ENCODE peak calls at places on chromosomes 12 and 14, in five cellular contexts. E is hepatic stellate cell; O is NB4; Z is heart right ventricle; X is activated naive CD4-positive, alpha-beta T cell. H is an unnamed sample.

GRCh38 chr12:19199322-19199721 is 69.8 kb downstream of the PLEKHA5 start:
- DNase-seq in Z (no peak), E (no peak), O (no peak), X (no peak), H (no peak)

GRCh38 chr12:5830121-5830520 is 114.9 kb downstream of the ANO2 start:
- DNase-seq in X (no peak), Z (no peak), O (peak; percentile 22), E (no peak), H (no peak)

GRCh38 chr12:26939953-26940352 is 1.7 kb downstream of the FGFR1OP2 start:
- DNase-seq in E (no peak), X (no peak), O (peak; percentile 51), Z (no peak), H (no peak)

GRCh38 chr12:115798309-115798917 is 479.1 kb downstream of the MED13L start:
- DNase-seq in Z (no peak), O (no peak), E (no peak), X (no peak), H (no peak)

GRCh38 chr12:124979568-124979967 is 9.4 kb downstream of the DHX37 start:
- DNase-seq in E (no peak), X (no peak), Z (no peak), O (no peak), H (no peak)

GRCh38 chr12:131672941-131673330 is 38.0 kb upstream of the SFSWAP start:
- DNase-seq in X (no peak), O (no peak), E (no peak), Z (no peak), H (no peak)

GRCh38 chr12:86697916-86698315 is 441.7 kb upstream of the MGAT4C start:
- DNase-seq in Z (no peak), O (no peak), E (no peak), X (no peak), H (no peak)

GRCh38 chr14:64465856-64466554 is 706 bp downstream of the AKAP5 start:
- DNase-seq in X (no peak), Z (no peak), O (peak; percentile 25), E (peak; percentile 65), H (no peak)

GRCh38 chr12:68611094-68611818 is 557 bp downstream of the RAP1B start:
- DNase-seq in X (no peak), Z (peak; percentile 63), E (peak; percentile 34), O (peak; percentile 78), H (peak; percentile 77)

GRCh38 chr12:68350753-68351152 is 18.6 kb upstream of the MDM1 start:
- DNase-seq in Z (no peak), E (no peak), O (no peak), X (no peak), H (no peak)

GRCh38 chr12:78192979-78193378 is 362.3 kb downstream of the NAV3 start:
- DNase-seq in E (no peak), Z (no peak), X (no peak), O (no peak), H (no peak)

GRCh38 chr14:97538749-97539388 is 741.7 kb downstream of the VRK1 start:
- DNase-seq in E (no peak), Z (no peak), O (no peak), X (no peak), H (no peak)

GRCh38 chr14:24211311-24211710 is 2.0 kb downstream of the CHMP4A start:
- DNase-seq in X (no peak), O (no peak), Z (no peak), E (no peak), H (no peak)

GRCh38 chr12:92624236-92624635 is 78.6 kb upstream of the PLEKHG7 start:
- DNase-seq in E (no peak), O (no peak), Z (no peak), X (no peak), H (no peak)

GRCh38 chr12:89783321-89784060 is 74.9 kb upstream of the ATP2B1 start:
- DNase-seq in E (peak; percentile 10), O (peak; percentile 49), Z (no peak), X (no peak), H (no peak)

GRCh38 chr12:5022030-5022429 is 21.6 kb upstream of the KCNA5 start:
- DNase-seq in X (no peak), E (no peak), O (no peak), Z (no peak), H (no peak)

GRCh38 chr12:96260644-96261043 is 66.5 kb downstream of the ELK3 start:
- DNase-seq in Z (no peak), X (no peak), O (no peak), E (no peak), H (no peak)

GRCh38 chr12:108854055-108854452 is 3.3 kb downstream of the SSH1 start:
- DNase-seq in O (peak; percentile 61), Z (no peak), X (no peak), E (no peak), H (no peak)

GRCh38 chr12:57765003-57765697 is 1.7 kb downstream of the CYP27B1 start:
- DNase-seq in Z (peak; percentile 38), E (peak; percentile 53), X (peak; percentile 34), O (peak; percentile 65), H (peak; percentile 88)